ENCODE peak calls at places on chromosomes 16 and 17, in four cellular contexts. K, X, F and I are unnamed samples.

GRCh38 chr17:36674278-36674650 is 72.9 kb downstream of the MRM1 start:
- DNase-seq in K (no peak), X (no peak), F (no peak), I (peak; percentile 22)

GRCh38 chr17:12107905-12108304 is 87.2 kb downstream of the MAP2K4 start:
- DNase-seq in K (no peak), X (no peak), F (no peak), I (no peak)

GRCh38 chr16:50273382-50273690 is 7.0 kb downstream of the ADCY7 start:
- DNase-seq in K (no peak), X (no peak), F (no peak), I (no peak)

GRCh38 chr17:63932008-63932561 is at the start of gene CD79B:
- DNase-seq in K (no peak), X (no peak), F (peak; percentile 38), I (no peak)

GRCh38 chr17:66564992-66565465 is 262.6 kb downstream of the PRKCA start:
- DNase-seq in K (no peak), X (no peak), F (no peak), I (no peak)

GRCh38 chr17:38881600-38882191 is 11.8 kb downstream of the LASP1 start:
- DNase-seq in K (peak; percentile 80), X (peak; percentile 68), F (peak; percentile 71), I (peak; percentile 69)

GRCh38 chr17:68197091-68197996 is 50.5 kb upstream of the AMZ2 start:
- DNase-seq in K (no peak), X (no peak), F (no peak), I (peak; percentile 61)

GRCh38 chr16:69798466-69798865 is 36.3 kb downstream of the WWP2 start:
- DNase-seq in K (no peak), X (no peak), F (no peak), I (no peak)

GRCh38 chr16:88131966-88132365 is 180.7 kb downstream of the BANP start:
- DNase-seq in K (no peak), X (no peak), F (no peak), I (no peak)

GRCh38 chr17:4599505-4600281 is 15.4 kb downstream of the SMTNL2 start:
- DNase-seq in K (no peak), X (peak; percentile 44), F (peak; percentile 38), I (no peak)

GRCh38 chr17:59420901-59421300 is 89.4 kb downstream of the YPEL2 start:
- DNase-seq in K (no peak), X (no peak), F (no peak), I (no peak)

GRCh38 chr17:29956225-29956624 is 14.8 kb downstream of the EFCAB5 start:
- DNase-seq in K (no peak), X (no peak), F (no peak), I (no peak)

GRCh38 chr16:77657016-77657415 is 65.3 kb upstream of the NUDT7 start:
- DNase-seq in K (no peak), X (no peak), F (no peak), I (no peak)

GRCh38 chr17:63278731-63279442 is 167.2 kb downstream of the CYB561 start:
- DNase-seq in K (no peak), X (no peak), F (no peak), I (no peak)

GRCh38 chr16:84597518-84598390 is 20.1 kb downstream of the COTL1 start:
- DNase-seq in K (no peak), X (no peak), F (no peak), I (peak; percentile 70)

GRCh38 chr16:55115506-55115905 is 184.8 kb downstream of the IRX5 start:
- DNase-seq in K (no peak), X (no peak), F (no peak), I (no peak)

GRCh38 chr17:64240741-64241347 is 22.2 kb downstream of the TEX2 start:
- DNase-seq in K (no peak), X (peak; percentile 19), F (peak; percentile 43), I (no peak)

GRCh38 chr17:34613064-34614019 is 34.0 kb downstream of the TMEM132E start:
- DNase-seq in K (no peak), X (no peak), F (no peak), I (no peak)

GRCh38 chr17:81341347-81342061 is 46.4 kb upstream of the SLC38A10 start:
- DNase-seq in K (no peak), X (no peak), F (no peak), I (peak; percentile 66)

GRCh38 chr16:85172465-85173071 is 60.3 kb upstream of the CIBAR2 start:
- DNase-seq in K (peak; percentile 56), X (peak; percentile 37), F (no peak), I (no peak)

GRCh38 chr16:30371248-30371816 is 1.0 kb upstream of the TBC1D10B start:
- DNase-seq in K (no peak), X (no peak), F (no peak), I (no peak)

GRCh38 chr17:78592991-78593329 is 15.8 kb upstream of the DNAH17 start:
- DNase-seq in K (no peak), X (no peak), F (no peak), I (no peak)

GRCh38 chr17:75719732-75720131 is 1.5 kb upstream of the ITGB4 start:
- DNase-seq in K (no peak), X (no peak), F (no peak), I (no peak)

GRCh38 chr17:56913867-56914640 is at the start of gene TRIM25:
- DNase-seq in K (peak; percentile 77), X (peak; percentile 98), F (peak; percentile 94), I (peak; percentile 98)

GRCh38 chr16:27363797-27364196 is 38.2 kb upstream of the IL21R start:
- DNase-seq in K (peak; percentile 90), X (peak; percentile 95), F (peak; percentile 88), I (peak; percentile 92)

GRCh38 chr16:69039333-69039941 is 66.0 kb upstream of the HAS3 start:
- DNase-seq in K (peak; percentile 39), X (no peak), F (no peak), I (no peak)

GRCh38 chr17:71801301-71801700 is 319.5 kb upstream of the SOX9 start:
- DNase-seq in K (no peak), X (no peak), F (no peak), I (no peak)

GRCh38 chr17:60524463-60525346 is 1.3 kb downstream of the APPBP2 start:
- DNase-seq in K (no peak), X (no peak), F (no peak), I (no peak)

GRCh38 chr16:27792486-27793275 is 242.7 kb downstream of the KATNIP start:
- DNase-seq in K (no peak), X (no peak), F (no peak), I (no peak)

GRCh38 chr17:73215414-73215813 is 22.6 kb downstream of the COG1 start:
- DNase-seq in K (no peak), X (no peak), F (no peak), I (no peak)

GRCh38 chr16:59973966-59974365 is 1239.8 kb upstream of the GOT2 start:
- DNase-seq in K (no peak), X (no peak), F (no peak), I (no peak)

GRCh38 chr17:17017343-17018014 is 24.8 kb upstream of the MPRIP start:
- DNase-seq in K (no peak), X (no peak), F (no peak), I (no peak)

GRCh38 chr17:77668518-77668917 is 290.0 kb upstream of the TNRC6C start:
- DNase-seq in K (no peak), X (no peak), F (no peak), I (no peak)

GRCh38 chr17:40307001-40307690 is 1.8 kb upstream of the RARA start:
- DNase-seq in K (peak; percentile 35), X (peak; percentile 45), F (no peak), I (peak; percentile 45)